ENCODE peak calls at places on chromosomes 7 and 10, in four cellular contexts. H is putamen, N is fibroblast of lung, C is cardiac muscle cell. E is an unnamed sample.

GRCh38 chr10:14782691-14783363 is 8.1 kb upstream of the FAM107B start:
- DNase-seq in H (no peak), N (no peak), C (peak; percentile 47), E (no peak)

GRCh38 chr7:133704436-133704835 is 422.7 kb upstream of the LRGUK start:
- DNase-seq in H (no peak), N (no peak), C (no peak), E (no peak)

GRCh38 chr7:78039791-78040776 is 241.5 kb downstream of the PHTF2 start:
- DNase-seq in H (peak; percentile 70), N (peak; percentile 11), C (peak; percentile 20), E (peak; percentile 67)

GRCh38 chr10:118701529-118702323 is 53.0 kb downstream of the CACUL1 start:
- DNase-seq in H (no peak), N (no peak), C (no peak), E (peak; percentile 24)

GRCh38 chr10:44972874-44973306 is 5.7 kb downstream of the DEPP1 start:
- DNase-seq in H (no peak), N (no peak), C (no peak), E (peak; percentile 58)

GRCh38 chr7:143331179-143331825 is 15.4 kb downstream of the CLCN1 start:
- DNase-seq in H (no peak), N (peak; percentile 97), C (peak; percentile 80), E (no peak)

GRCh38 chr10:119207713-119208552 is 562 bp downstream of the GRK5 start:
- DNase-seq in H (peak; percentile 66), N (peak; percentile 69), C (peak; percentile 73), E (peak; percentile 40)

GRCh38 chr10:27391916-27392315 is 112.2 kb upstream of the RAB18 start:
- DNase-seq in H (no peak), N (no peak), C (no peak), E (no peak)

GRCh38 chr10:95394161-95394880 is 103.5 kb upstream of the PDLIM1 start:
- DNase-seq in H (no peak), N (no peak), C (no peak), E (no peak)